ENCODE peak calls at places on chromosomes 16 and 17, in seven cellular contexts. One of them, this sample, is unnamed.

GRCh38 chr17:63699638-63700527 is at the start of gene LIMD2:
- DNase-seq in GM12891: peak
- DNase-seq in H1: no peak
- DNase-seq in K562: peak
- DNase-seq in SK-N-SH: peak
- DNase-seq in GM12878: no peak
- DNase-seq in HepG2: no peak
- DNase-seq in this sample: peak

GRCh38 chr16:66103245-66103644 is 263.2 kb upstream of the CDH5 start:
- DNase-seq in GM12891: no peak
- DNase-seq in H1: no peak
- DNase-seq in K562: no peak
- DNase-seq in SK-N-SH: no peak
- DNase-seq in GM12878: no peak
- DNase-seq in HepG2: peak
- DNase-seq in this sample: no peak

GRCh38 chr17:29042679-29043538 is at the start of gene PIPOX:
- DNase-seq in GM12891: no peak
- DNase-seq in H1: peak
- DNase-seq in K562: peak
- DNase-seq in SK-N-SH: peak
- DNase-seq in GM12878: peak
- DNase-seq in HepG2: peak
- DNase-seq in this sample: no peak

GRCh38 chr16:55056585-55057520 is 126.2 kb downstream of the IRX5 start:
- DNase-seq in GM12891: no peak
- DNase-seq in H1: no peak
- DNase-seq in K562: no peak
- DNase-seq in SK-N-SH: peak
- DNase-seq in GM12878: no peak
- DNase-seq in HepG2: no peak
- DNase-seq in this sample: no peak

GRCh38 chr17:32805029-32805976 is 71.6 kb downstream of the MYO1D start:
- DNase-seq in GM12891: no peak
- DNase-seq in H1: no peak
- DNase-seq in K562: no peak
- DNase-seq in SK-N-SH: no peak
- DNase-seq in GM12878: no peak
- DNase-seq in HepG2: no peak
- DNase-seq in this sample: no peak

GRCh38 chr16:27253526-27253930 is 15.0 kb downstream of the NSMCE1 start:
- DNase-seq in GM12891: no peak
- DNase-seq in H1: no peak
- DNase-seq in K562: peak
- DNase-seq in SK-N-SH: no peak
- DNase-seq in GM12878: no peak
- DNase-seq in HepG2: no peak
- DNase-seq in this sample: no peak

GRCh38 chr16:14372471-14372870 is 257.6 kb downstream of the PARN start:
- DNase-seq in GM12891: no peak
- DNase-seq in H1: no peak
- DNase-seq in K562: no peak
- DNase-seq in SK-N-SH: no peak
- DNase-seq in GM12878: no peak
- DNase-seq in HepG2: no peak
- DNase-seq in this sample: no peak

GRCh38 chr17:81577278-81578000 is 25.3 kb upstream of the FAAP100 start:
- DNase-seq in GM12891: no peak
- DNase-seq in H1: no peak
- DNase-seq in K562: no peak
- DNase-seq in SK-N-SH: no peak
- DNase-seq in GM12878: no peak
- DNase-seq in HepG2: peak
- DNase-seq in this sample: no peak

GRCh38 chr16:89304941-89305705 is 87.6 kb downstream of the ZNF778 start:
- DNase-seq in GM12891: no peak
- DNase-seq in H1: no peak
- DNase-seq in K562: no peak
- DNase-seq in SK-N-SH: no peak
- DNase-seq in GM12878: no peak
- DNase-seq in HepG2: no peak
- DNase-seq in this sample: no peak

GRCh38 chr17:77271421-77271820 is 130.7 kb downstream of the SEC14L1 start:
- DNase-seq in GM12891: no peak
- DNase-seq in H1: no peak
- DNase-seq in K562: no peak
- DNase-seq in SK-N-SH: no peak
- DNase-seq in GM12878: no peak
- DNase-seq in HepG2: no peak
- DNase-seq in this sample: no peak

GRCh38 chr17:56629450-56630187 is 36.1 kb downstream of the NOG start:
- DNase-seq in GM12891: no peak
- DNase-seq in H1: peak
- DNase-seq in K562: peak
- DNase-seq in SK-N-SH: peak
- DNase-seq in GM12878: no peak
- DNase-seq in HepG2: peak
- DNase-seq in this sample: no peak

GRCh38 chr17:64998436-64999190 is 57.9 kb downstream of the GNA13 start:
- DNase-seq in GM12891: no peak
- DNase-seq in H1: no peak
- DNase-seq in K562: no peak
- DNase-seq in SK-N-SH: no peak
- DNase-seq in GM12878: no peak
- DNase-seq in HepG2: no peak
- DNase-seq in this sample: no peak

GRCh38 chr17:10729334-10730193 is at the start of gene TMEM220:
- DNase-seq in GM12891: peak
- DNase-seq in H1: peak
- DNase-seq in K562: no peak
- DNase-seq in SK-N-SH: peak
- DNase-seq in GM12878: no peak
- DNase-seq in HepG2: peak
- DNase-seq in this sample: peak

GRCh38 chr16:89375021-89375420 is 115.3 kb downstream of the ANKRD11 start:
- DNase-seq in GM12891: no peak
- DNase-seq in H1: no peak
- DNase-seq in K562: no peak
- DNase-seq in SK-N-SH: no peak
- DNase-seq in GM12878: no peak
- DNase-seq in HepG2: no peak
- DNase-seq in this sample: no peak

GRCh38 chr17:45662432-45662831 is 121.7 kb upstream of the CRHR1 start:
- DNase-seq in GM12891: no peak
- DNase-seq in H1: no peak
- DNase-seq in K562: no peak
- DNase-seq in SK-N-SH: no peak
- DNase-seq in GM12878: no peak
- DNase-seq in HepG2: no peak
- DNase-seq in this sample: no peak

GRCh38 chr17:58120195-58120822 is 27.9 kb upstream of the OR4D1 start:
- DNase-seq in GM12891: no peak
- DNase-seq in H1: no peak
- DNase-seq in K562: peak
- DNase-seq in SK-N-SH: no peak
- DNase-seq in GM12878: no peak
- DNase-seq in HepG2: peak
- DNase-seq in this sample: no peak

GRCh38 chr16:21950782-21951521 is 2.2 kb upstream of the UQCRC2 start:
- DNase-seq in GM12891: no peak
- DNase-seq in H1: no peak
- DNase-seq in K562: peak
- DNase-seq in SK-N-SH: peak
- DNase-seq in GM12878: no peak
- DNase-seq in HepG2: peak
- DNase-seq in this sample: no peak

GRCh38 chr16:11101283-11101682 is 154.7 kb downstream of the SOCS1 start:
- DNase-seq in GM12891: no peak
- DNase-seq in H1: no peak
- DNase-seq in K562: no peak
- DNase-seq in SK-N-SH: no peak
- DNase-seq in GM12878: no peak
- DNase-seq in HepG2: no peak
- DNase-seq in this sample: no peak

GRCh38 chr16:66927012-66927436 is 1.7 kb upstream of the RRAD start:
- DNase-seq in GM12891: no peak
- DNase-seq in H1: no peak
- DNase-seq in K562: no peak
- DNase-seq in SK-N-SH: no peak
- DNase-seq in GM12878: no peak
- DNase-seq in HepG2: peak
- DNase-seq in this sample: no peak

GRCh38 chr17:20993863-20994778 is 48.7 kb downstream of the USP22 start:
- DNase-seq in GM12891: no peak
- DNase-seq in H1: no peak
- DNase-seq in K562: no peak
- DNase-seq in SK-N-SH: peak
- DNase-seq in GM12878: no peak
- DNase-seq in HepG2: no peak
- DNase-seq in this sample: no peak

GRCh38 chr17:65801513-65801912 is 240.1 kb upstream of the AXIN2 start:
- DNase-seq in GM12891: no peak
- DNase-seq in H1: no peak
- DNase-seq in K562: no peak
- DNase-seq in SK-N-SH: no peak
- DNase-seq in GM12878: no peak
- DNase-seq in HepG2: no peak
- DNase-seq in this sample: no peak

GRCh38 chr17:76994237-76994637 is 126.0 kb downstream of the MGAT5B start:
- DNase-seq in GM12891: no peak
- DNase-seq in H1: no peak
- DNase-seq in K562: no peak
- DNase-seq in SK-N-SH: no peak
- DNase-seq in GM12878: no peak
- DNase-seq in HepG2: no peak
- DNase-seq in this sample: no peak

GRCh38 chr17:39665642-39666221 is 583 bp downstream of the TCAP start:
- DNase-seq in GM12891: no peak
- DNase-seq in H1: no peak
- DNase-seq in K562: no peak
- DNase-seq in SK-N-SH: peak
- DNase-seq in GM12878: no peak
- DNase-seq in HepG2: no peak
- DNase-seq in this sample: no peak

GRCh38 chr17:51914613-51915012 is 243.9 kb downstream of the CA10 start:
- DNase-seq in GM12891: no peak
- DNase-seq in H1: no peak
- DNase-seq in K562: no peak
- DNase-seq in SK-N-SH: no peak
- DNase-seq in GM12878: no peak
- DNase-seq in HepG2: no peak
- DNase-seq in this sample: no peak

GRCh38 chr17:75776399-75777242 is 8.0 kb upstream of the UNK start:
- DNase-seq in GM12891: no peak
- DNase-seq in H1: no peak
- DNase-seq in K562: peak
- DNase-seq in SK-N-SH: no peak
- DNase-seq in GM12878: no peak
- DNase-seq in HepG2: no peak
- DNase-seq in this sample: no peak
- TF ChIP-seq TAF1 in GM12891: peak
- TF ChIP-seq TAF1 in H1: no peak
- TF ChIP-seq TAF1 in K562: peak
- TF ChIP-seq TAF1 in SK-N-SH: no peak
- TF ChIP-seq TAF1 in GM12878: no peak
- TF ChIP-seq TAF1 in HepG2: no peak
- TF ChIP-seq TAF1 in this sample: no peak

DNA sequence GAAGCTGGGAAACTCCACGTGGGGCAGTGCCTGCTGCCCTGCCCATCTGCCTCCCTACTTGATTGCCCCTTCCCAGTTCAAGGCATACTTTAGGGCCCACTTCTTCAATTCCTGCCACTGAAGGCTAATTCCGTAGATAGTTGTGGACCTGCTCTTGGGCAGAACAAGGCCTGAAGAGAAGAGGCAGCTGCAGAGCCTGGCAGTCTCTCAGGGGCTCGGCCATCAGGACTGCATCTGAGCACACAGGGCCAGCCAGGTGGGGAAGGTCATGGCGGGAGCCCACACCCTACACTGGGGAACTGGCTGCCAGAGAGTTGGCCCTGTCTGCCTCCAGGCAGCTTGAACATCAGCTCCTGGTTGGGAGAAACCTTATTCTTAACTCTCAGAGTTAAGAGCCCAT is 31.0 kb downstream of the WSB1 start:
- DNase-seq in GM12891: no peak
- DNase-seq in H1: no peak
- DNase-seq in K562: no peak
- DNase-seq in SK-N-SH: no peak
- DNase-seq in GM12878: no peak
- DNase-seq in HepG2: no peak
- DNase-seq in this sample: no peak
- TF ChIP-seq POLR2AphosphoS5 in GM12891: no peak
- TF ChIP-seq POLR2AphosphoS5 in H1: no peak
- TF ChIP-seq POLR2AphosphoS5 in K562: no peak
- TF ChIP-seq POLR2AphosphoS5 in SK-N-SH: no peak
- TF ChIP-seq POLR2AphosphoS5 in GM12878: no peak
- TF ChIP-seq POLR2AphosphoS5 in HepG2: no peak
- TF ChIP-seq POLR2AphosphoS5 in this sample: no peak

GRCh38 chr17:43768382-43768781 is 9.8 kb upstream of the SOST start:
- DNase-seq in GM12891: peak
- DNase-seq in H1: no peak
- DNase-seq in K562: peak
- DNase-seq in SK-N-SH: no peak
- DNase-seq in GM12878: no peak
- DNase-seq in HepG2: no peak
- DNase-seq in this sample: no peak
- TF ChIP-seq TAF1 in GM12891: no peak
- TF ChIP-seq TAF1 in H1: no peak
- TF ChIP-seq TAF1 in K562: no peak
- TF ChIP-seq TAF1 in SK-N-SH: no peak
- TF ChIP-seq TAF1 in GM12878: no peak
- TF ChIP-seq TAF1 in HepG2: no peak
- TF ChIP-seq TAF1 in this sample: no peak

GRCh38 chr16:85011846-85012284 is 530 bp upstream of the ZDHHC7 start:
- DNase-seq in GM12891: no peak
- DNase-seq in H1: no peak
- DNase-seq in K562: no peak
- DNase-seq in SK-N-SH: no peak
- DNase-seq in GM12878: no peak
- DNase-seq in HepG2: no peak
- DNase-seq in this sample: no peak

GRCh38 chr16:85014311-85014710 is 3.0 kb upstream of the ZDHHC7 start:
- DNase-seq in GM12891: no peak
- DNase-seq in H1: no peak
- DNase-seq in K562: no peak
- DNase-seq in SK-N-SH: no peak
- DNase-seq in GM12878: no peak
- DNase-seq in HepG2: peak
- DNase-seq in this sample: no peak

GRCh38 chr16:85010446-85010930 is 847 bp downstream of the ZDHHC7 start:
- DNase-seq in GM12891: no peak
- DNase-seq in H1: no peak
- DNase-seq in K562: peak
- DNase-seq in SK-N-SH: no peak
- DNase-seq in GM12878: no peak
- DNase-seq in HepG2: no peak
- DNase-seq in this sample: no peak

GRCh38 chr16:85008267-85008666 is 3.1 kb downstream of the ZDHHC7 start:
- DNase-seq in GM12891: no peak
- DNase-seq in H1: no peak
- DNase-seq in K562: no peak
- DNase-seq in SK-N-SH: no peak
- DNase-seq in GM12878: no peak
- DNase-seq in HepG2: no peak
- DNase-seq in this sample: no peak

GRCh38 chr16:85010931-85011845 is at the start of gene ZDHHC7:
- DNase-seq in GM12891: peak
- DNase-seq in H1: peak
- DNase-seq in K562: peak
- DNase-seq in SK-N-SH: peak
- DNase-seq in GM12878: peak
- DNase-seq in HepG2: peak
- DNase-seq in this sample: peak
- TF ChIP-seq POLR2AphosphoS5 in GM12891: peak
- TF ChIP-seq POLR2AphosphoS5 in H1: peak
- TF ChIP-seq POLR2AphosphoS5 in K562: peak
- TF ChIP-seq POLR2AphosphoS5 in SK-N-SH: peak
- TF ChIP-seq POLR2AphosphoS5 in GM12878: peak
- TF ChIP-seq POLR2AphosphoS5 in HepG2: peak
- TF ChIP-seq POLR2AphosphoS5 in this sample: peak